ENCODE peak calls at places on chromosomes 2 and 18, in ten cellular contexts. One of them, this sample, is unnamed.

GRCh38 chr2:81981616-81982015 is 1677.1 kb upstream of the LRRTM1 start:
- DNase-seq in HCT116: no peak
- DNase-seq in hepatocyte: no peak
- DNase-seq in GM23338: no peak
- DNase-seq in stomach: no peak
- DNase-seq in WERI-Rb-1: no peak
- DNase-seq in cardiac muscle cell: no peak
- DNase-seq in HFF-Myc: no peak
- DNase-seq in PC-3: no peak
- DNase-seq in brain microvascular endothelial cell: no peak
- DNase-seq in this sample: no peak

GRCh38 chr18:73614812-73615211 is 532.8 kb downstream of the FBXO15 start:
- DNase-seq in HCT116: no peak
- DNase-seq in hepatocyte: no peak
- DNase-seq in GM23338: no peak
- DNase-seq in stomach: no peak
- DNase-seq in WERI-Rb-1: no peak
- DNase-seq in cardiac muscle cell: peak
- DNase-seq in HFF-Myc: peak
- DNase-seq in PC-3: peak
- DNase-seq in brain microvascular endothelial cell: peak
- DNase-seq in this sample: peak

GRCh38 chr18:457120-457519 is 43.4 kb downstream of the COLEC12 start:
- DNase-seq in HCT116: no peak
- DNase-seq in hepatocyte: peak
- DNase-seq in GM23338: no peak
- DNase-seq in stomach: no peak
- DNase-seq in WERI-Rb-1: peak
- DNase-seq in cardiac muscle cell: peak
- DNase-seq in HFF-Myc: no peak
- DNase-seq in PC-3: no peak
- DNase-seq in brain microvascular endothelial cell: peak
- DNase-seq in this sample: peak

GRCh38 chr2:125861461-125861860 is 794.5 kb upstream of the GYPC start:
- DNase-seq in HCT116: no peak
- DNase-seq in hepatocyte: no peak
- DNase-seq in GM23338: no peak
- DNase-seq in stomach: no peak
- DNase-seq in WERI-Rb-1: no peak
- DNase-seq in cardiac muscle cell: no peak
- DNase-seq in HFF-Myc: no peak
- DNase-seq in PC-3: no peak
- DNase-seq in brain microvascular endothelial cell: no peak
- DNase-seq in this sample: no peak

GRCh38 chr2:201363857-201364560 is 6.9 kb upstream of the FLACC1 start:
- DNase-seq in HCT116: peak
- DNase-seq in hepatocyte: peak
- DNase-seq in GM23338: peak
- DNase-seq in stomach: no peak
- DNase-seq in WERI-Rb-1: peak
- DNase-seq in cardiac muscle cell: peak
- DNase-seq in HFF-Myc: peak
- DNase-seq in PC-3: peak
- DNase-seq in brain microvascular endothelial cell: peak
- DNase-seq in this sample: no peak

GRCh38 chr2:190863946-190864345 is 16.7 kb upstream of the GLS start:
- DNase-seq in HCT116: no peak
- DNase-seq in hepatocyte: peak
- DNase-seq in GM23338: no peak
- DNase-seq in stomach: no peak
- DNase-seq in WERI-Rb-1: no peak
- DNase-seq in cardiac muscle cell: no peak
- DNase-seq in HFF-Myc: no peak
- DNase-seq in PC-3: no peak
- DNase-seq in brain microvascular endothelial cell: no peak
- DNase-seq in this sample: no peak

GRCh38 chr2:231781798-231782726 is 980 bp upstream of the PDE6D start:
- DNase-seq in HCT116: peak
- DNase-seq in hepatocyte: peak
- DNase-seq in GM23338: peak
- DNase-seq in stomach: no peak
- DNase-seq in WERI-Rb-1: no peak
- DNase-seq in cardiac muscle cell: peak
- DNase-seq in HFF-Myc: no peak
- DNase-seq in PC-3: peak
- DNase-seq in brain microvascular endothelial cell: peak
- DNase-seq in this sample: no peak

GRCh38 chr2:154664248-154664647 is 34.2 kb upstream of the KCNJ3 start:
- DNase-seq in HCT116: no peak
- DNase-seq in hepatocyte: no peak
- DNase-seq in GM23338: no peak
- DNase-seq in stomach: no peak
- DNase-seq in WERI-Rb-1: no peak
- DNase-seq in cardiac muscle cell: no peak
- DNase-seq in HFF-Myc: no peak
- DNase-seq in PC-3: no peak
- DNase-seq in brain microvascular endothelial cell: no peak
- DNase-seq in this sample: no peak

GRCh38 chr2:128414351-128414750 is 95.7 kb upstream of the HS6ST1 start:
- DNase-seq in HCT116: no peak
- DNase-seq in hepatocyte: no peak
- DNase-seq in GM23338: no peak
- DNase-seq in stomach: peak
- DNase-seq in WERI-Rb-1: no peak
- DNase-seq in cardiac muscle cell: no peak
- DNase-seq in HFF-Myc: no peak
- DNase-seq in PC-3: no peak
- DNase-seq in brain microvascular endothelial cell: no peak
- DNase-seq in this sample: no peak

GRCh38 chr2:190410171-190410570 is 2.0 kb downstream of the MFSD6 start:
- DNase-seq in HCT116: no peak
- DNase-seq in hepatocyte: no peak
- DNase-seq in GM23338: no peak
- DNase-seq in stomach: no peak
- DNase-seq in WERI-Rb-1: no peak
- DNase-seq in cardiac muscle cell: no peak
- DNase-seq in HFF-Myc: no peak
- DNase-seq in PC-3: no peak
- DNase-seq in brain microvascular endothelial cell: no peak
- DNase-seq in this sample: no peak

GRCh38 chr18:22170421-22171262 is 1.3 kb downstream of the GATA6 start:
- DNase-seq in HCT116: no peak
- DNase-seq in hepatocyte: peak
- DNase-seq in GM23338: peak
- DNase-seq in stomach: no peak
- DNase-seq in WERI-Rb-1: peak
- DNase-seq in cardiac muscle cell: peak
- DNase-seq in HFF-Myc: no peak
- DNase-seq in PC-3: peak
- DNase-seq in brain microvascular endothelial cell: peak
- DNase-seq in this sample: no peak

GRCh38 chr18:3923750-3924149 is 473.8 kb downstream of the TGIF1 start:
- DNase-seq in HCT116: no peak
- DNase-seq in hepatocyte: no peak
- DNase-seq in GM23338: no peak
- DNase-seq in stomach: no peak
- DNase-seq in WERI-Rb-1: no peak
- DNase-seq in cardiac muscle cell: peak
- DNase-seq in HFF-Myc: no peak
- DNase-seq in PC-3: no peak
- DNase-seq in brain microvascular endothelial cell: peak
- DNase-seq in this sample: no peak

GRCh38 chr2:161044095-161044874 is 115.9 kb upstream of the TANK start:
- DNase-seq in HCT116: no peak
- DNase-seq in hepatocyte: no peak
- DNase-seq in GM23338: no peak
- DNase-seq in stomach: no peak
- DNase-seq in WERI-Rb-1: no peak
- DNase-seq in cardiac muscle cell: peak
- DNase-seq in HFF-Myc: no peak
- DNase-seq in PC-3: peak
- DNase-seq in brain microvascular endothelial cell: no peak
- DNase-seq in this sample: no peak

DNA sequence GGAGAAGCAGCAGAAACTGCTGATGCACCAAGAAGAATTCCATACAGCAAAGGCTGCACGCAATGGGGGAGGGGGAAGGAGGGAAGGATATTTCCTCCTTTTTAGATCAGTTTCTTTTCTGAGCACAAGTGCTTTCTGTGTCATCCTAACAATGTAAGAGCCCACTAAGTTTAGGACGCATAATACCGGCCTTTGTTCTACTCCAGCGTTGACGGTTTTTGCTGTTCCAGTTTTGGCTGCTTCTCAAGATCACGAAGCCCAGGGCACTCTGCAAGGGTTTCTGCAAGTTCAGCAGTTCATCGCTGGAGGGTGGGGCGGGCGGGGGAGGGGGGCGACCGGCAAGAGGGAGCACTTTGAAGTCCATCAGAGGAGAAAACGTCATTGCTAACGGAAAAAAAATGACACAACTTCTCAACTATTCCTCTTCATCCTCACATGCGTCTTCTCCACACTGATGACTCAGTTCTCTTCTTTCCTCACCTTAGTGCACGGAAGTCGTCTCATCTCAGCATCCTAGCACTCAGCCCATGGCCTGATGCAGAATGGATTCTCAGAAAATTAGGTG is 8.7 kb downstream of the FAM178B start:
- DNase-seq in HCT116: peak
- DNase-seq in hepatocyte: peak
- DNase-seq in GM23338: peak
- DNase-seq in stomach: no peak
- DNase-seq in WERI-Rb-1: no peak
- DNase-seq in cardiac muscle cell: peak
- DNase-seq in HFF-Myc: peak
- DNase-seq in PC-3: peak
- DNase-seq in brain microvascular endothelial cell: peak
- DNase-seq in this sample: no peak
- H3K4me3 ChIP-seq in HCT116: no peak
- H3K4me3 ChIP-seq in hepatocyte: no peak
- H3K4me3 ChIP-seq in GM23338: no peak
- H3K4me3 ChIP-seq in stomach: no peak
- H3K4me3 ChIP-seq in WERI-Rb-1: no peak
- H3K4me3 ChIP-seq in cardiac muscle cell: no peak
- H3K4me3 ChIP-seq in HFF-Myc: no peak
- H3K4me3 ChIP-seq in PC-3: no peak
- H3K4me3 ChIP-seq in brain microvascular endothelial cell: no peak
- H3K4me3 ChIP-seq in this sample: peak

DNA sequence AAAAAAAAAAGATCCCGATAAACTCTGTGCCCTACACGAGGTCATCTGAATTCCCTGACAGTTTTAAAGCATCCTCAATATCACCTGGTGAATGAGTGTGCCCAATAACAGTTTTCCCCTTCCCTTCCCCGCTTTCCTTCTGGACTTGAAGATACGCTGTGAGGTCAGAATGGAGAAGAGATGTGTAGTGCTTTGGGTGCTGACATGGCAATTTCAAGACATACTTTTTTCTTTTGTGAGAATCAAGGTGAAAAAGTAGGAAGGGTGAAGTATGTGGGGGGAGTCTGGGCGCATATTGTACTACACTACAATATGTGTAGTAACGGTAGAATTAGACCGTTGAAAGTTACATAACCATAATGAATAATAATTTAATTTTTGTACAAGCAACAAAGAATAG is 21.7 kb downstream of the DNAJC27 start:
- DNase-seq in HCT116: no peak
- DNase-seq in hepatocyte: no peak
- DNase-seq in GM23338: no peak
- DNase-seq in stomach: no peak
- DNase-seq in WERI-Rb-1: no peak
- DNase-seq in cardiac muscle cell: no peak
- DNase-seq in HFF-Myc: no peak
- DNase-seq in PC-3: no peak
- DNase-seq in brain microvascular endothelial cell: no peak
- DNase-seq in this sample: no peak
- TF ChIP-seq CTCF in HCT116: no peak
- TF ChIP-seq CTCF in hepatocyte: no peak
- TF ChIP-seq CTCF in GM23338: no peak
- TF ChIP-seq CTCF in stomach: no peak
- TF ChIP-seq CTCF in WERI-Rb-1: no peak
- TF ChIP-seq CTCF in cardiac muscle cell: no peak
- TF ChIP-seq CTCF in HFF-Myc: no peak
- TF ChIP-seq CTCF in PC-3: no peak
- TF ChIP-seq CTCF in brain microvascular endothelial cell: no peak
- TF ChIP-seq CTCF in this sample: no peak

DNA sequence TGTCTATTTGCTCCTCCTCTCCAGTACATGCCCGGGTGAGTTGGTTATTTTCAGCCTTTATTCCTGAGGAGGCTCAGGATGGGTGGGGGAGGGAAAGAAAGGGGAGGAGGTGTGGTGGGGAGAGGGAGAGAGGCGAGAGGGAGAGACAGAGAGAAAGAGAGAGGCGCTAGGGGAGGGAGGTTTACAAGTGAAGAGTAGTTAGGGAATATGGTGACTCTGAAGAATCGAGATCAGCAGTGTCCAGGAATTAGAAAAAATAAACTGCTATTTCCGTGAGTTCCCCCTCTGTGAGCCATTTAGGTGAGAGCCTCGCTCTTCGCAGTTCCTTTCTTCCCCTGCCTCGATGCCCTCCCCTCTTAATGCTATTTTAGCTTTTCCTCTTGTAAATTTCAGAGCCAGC is 138.9 kb downstream of the MEIS1 start:
- DNase-seq in HCT116: no peak
- DNase-seq in hepatocyte: peak
- DNase-seq in GM23338: peak
- DNase-seq in stomach: no peak
- DNase-seq in WERI-Rb-1: no peak
- DNase-seq in cardiac muscle cell: no peak
- DNase-seq in HFF-Myc: no peak
- DNase-seq in PC-3: no peak
- DNase-seq in brain microvascular endothelial cell: no peak
- DNase-seq in this sample: no peak
- H3K4me3 ChIP-seq in HCT116: no peak
- H3K4me3 ChIP-seq in hepatocyte: no peak
- H3K4me3 ChIP-seq in GM23338: peak
- H3K4me3 ChIP-seq in stomach: no peak
- H3K4me3 ChIP-seq in WERI-Rb-1: no peak
- H3K4me3 ChIP-seq in cardiac muscle cell: peak
- H3K4me3 ChIP-seq in HFF-Myc: peak
- H3K4me3 ChIP-seq in PC-3: no peak
- H3K4me3 ChIP-seq in brain microvascular endothelial cell: no peak
- H3K4me3 ChIP-seq in this sample: no peak

DNA sequence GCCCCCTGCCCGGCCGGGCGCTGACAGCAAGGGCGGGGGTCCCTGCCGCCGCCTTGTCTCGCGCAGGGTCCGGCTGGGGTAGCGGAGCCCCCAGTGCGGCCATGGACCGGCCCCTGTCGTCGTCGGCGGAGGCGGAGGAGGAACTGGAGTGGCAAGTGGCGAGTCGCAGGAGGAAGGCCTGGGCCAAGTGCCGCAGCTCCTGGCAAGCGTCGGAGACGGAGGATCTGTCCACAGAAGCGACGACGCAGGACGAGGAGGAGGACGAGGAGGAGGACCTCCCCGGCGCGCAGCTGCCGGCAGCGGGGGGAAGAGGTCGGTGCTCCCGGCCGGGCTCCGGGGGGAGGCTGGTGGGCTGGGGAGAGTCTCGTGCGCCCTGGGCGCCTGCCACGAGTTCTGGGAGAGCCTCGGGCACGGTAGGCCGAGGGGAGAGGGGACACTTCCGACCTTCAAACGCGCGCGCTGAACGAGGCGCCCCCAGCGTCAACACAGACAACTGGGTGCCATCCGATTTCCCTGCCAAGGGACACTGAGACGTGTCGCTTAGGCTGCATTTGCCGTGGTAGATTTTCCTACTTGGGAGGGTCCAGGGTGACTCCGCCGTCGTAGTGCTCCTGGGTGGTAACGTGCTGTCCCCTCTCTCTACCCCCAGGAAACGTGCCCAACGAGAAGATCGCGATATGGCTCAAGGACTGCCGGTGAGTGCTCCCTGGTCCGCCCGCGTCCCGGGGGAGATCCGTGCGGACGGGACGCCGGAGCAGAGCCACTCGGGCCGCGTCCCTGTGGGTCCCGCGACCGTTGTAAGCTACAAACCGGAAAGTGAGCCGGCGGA is 650 bp downstream of the ITPRID2 start:
- DNase-seq in HCT116: peak
- DNase-seq in hepatocyte: peak
- DNase-seq in GM23338: peak
- DNase-seq in stomach: peak
- DNase-seq in WERI-Rb-1: peak
- DNase-seq in cardiac muscle cell: peak
- DNase-seq in HFF-Myc: no peak
- DNase-seq in PC-3: peak
- DNase-seq in brain microvascular endothelial cell: peak
- DNase-seq in this sample: no peak
- TF ChIP-seq CTCF in HCT116: peak
- TF ChIP-seq CTCF in hepatocyte: peak
- TF ChIP-seq CTCF in GM23338: peak
- TF ChIP-seq CTCF in stomach: no peak
- TF ChIP-seq CTCF in WERI-Rb-1: peak
- TF ChIP-seq CTCF in cardiac muscle cell: peak
- TF ChIP-seq CTCF in HFF-Myc: peak
- TF ChIP-seq CTCF in PC-3: peak
- TF ChIP-seq CTCF in brain microvascular endothelial cell: peak
- TF ChIP-seq CTCF in this sample: peak

This sample was measured in retinal pigment epithelial cell.